ENCODE peak calls at places on chromosomes 11 and 22, in eight cellular contexts. O is fibroblast of villous mesenchyme, G is cardiac muscle cell, M is IMR-90, C is HL-60, Q is cardiac fibroblast, N is HFF-Myc, F is astrocyte of the spinal cord. E is an unnamed sample.

GRCh38 chr11:32796425-32796824 is 2.0 kb upstream of the CCDC73 start:
- DNase-seq in O (no peak), N (no peak), G (no peak), F (no peak), M (no peak), Q (no peak), C (no peak), E (no peak)

GRCh38 chr11:12893787-12894672 is 115.1 kb upstream of the RASSF10 start:
- DNase-seq in C (no peak), M (peak), F (peak), N (peak), G (peak), O (peak), Q (peak), E (no peak)

GRCh38 chr11:12496181-12497025 is 119.0 kb downstream of the PARVA start:
- DNase-seq in G (no peak), C (no peak), O (no peak), M (peak), N (no peak), F (no peak), Q (no peak), E (no peak)

GRCh38 chr11:11842426-11843008 is 745 bp downstream of the USP47 start:
- DNase-seq in O (peak), F (peak), Q (peak), N (peak), M (peak), G (peak), C (peak), E (peak)

GRCh38 chr22:44393066-44393465 is 80.3 kb upstream of the SHISAL1 start:
- DNase-seq in F (no peak), Q (no peak), G (no peak), O (no peak), N (no peak), M (no peak), C (no peak), E (no peak)

GRCh38 chr22:48627203-48627602 is 1200.5 kb downstream of the BRD1 start:
- DNase-seq in Q (no peak), N (no peak), C (no peak), M (no peak), G (no peak), F (no peak), O (no peak), E (no peak)

GRCh38 chr11:122721964-122722266 is 66.4 kb downstream of the UBASH3B start:
- DNase-seq in F (peak), Q (peak), O (peak), M (peak), G (no peak), C (no peak), N (peak), E (peak)

GRCh38 chr22:44220727-44221680 is 40.3 kb downstream of the PARVG start:
- DNase-seq in O (no peak), F (no peak), G (no peak), Q (no peak), N (no peak), C (no peak), M (no peak), E (no peak)

GRCh38 chr11:118434553-118435232 is 1.6 kb upstream of the KMT2A start:
- DNase-seq in F (peak), C (no peak), G (peak), N (no peak), O (peak), Q (peak), M (peak), E (no peak)
- H3K4me3 ChIP-seq in F (peak), C (peak), G (peak), N (peak), O (peak), Q (peak), M (peak), E (peak)

DNA sequence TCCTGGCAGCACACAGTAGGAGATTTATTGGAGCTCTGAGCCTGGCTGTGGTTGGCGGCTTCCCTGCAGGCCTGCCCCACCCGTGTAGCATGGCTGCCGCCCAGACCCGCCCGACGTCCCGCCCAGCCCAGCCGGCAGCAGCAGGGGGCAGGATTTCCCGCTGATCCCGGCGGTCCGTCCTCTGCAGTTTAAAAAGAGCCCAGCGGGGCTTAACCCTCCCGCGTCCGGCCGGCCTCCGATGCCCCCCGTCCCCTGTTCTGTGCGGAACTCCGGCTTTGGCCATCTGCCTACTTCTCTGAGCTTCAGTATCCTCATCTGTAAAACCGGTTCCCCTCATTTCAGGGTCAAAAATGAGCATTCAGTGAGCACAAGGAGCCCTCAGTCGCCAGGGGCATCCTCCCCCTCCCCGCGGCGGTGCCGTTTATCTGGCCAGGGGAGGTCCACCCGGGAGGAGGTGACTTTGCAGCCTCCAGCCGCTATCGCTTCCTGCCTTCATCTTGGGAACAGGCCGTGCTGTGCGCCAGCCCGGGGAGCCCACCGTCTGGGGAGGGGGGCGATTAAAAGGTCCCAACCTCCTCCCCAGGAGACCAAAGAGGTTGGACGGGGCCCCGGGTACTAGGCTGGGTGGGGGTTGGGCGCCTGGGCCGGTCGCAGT is at the start of gene GAS2L1:
- DNase-seq in O (peak), C (no peak), Q (peak), M (peak), F (peak), G (peak), N (peak), E (no peak)
- TF ChIP-seq CTCF in O (peak), C (no peak), Q (peak), M (peak), F (peak), G (peak), N (peak), E (peak)

GRCh38 chr22:50184541-50185383 is 951 bp upstream of the TRABD start:
- DNase-seq in C (no peak), O (no peak), Q (no peak), M (no peak), F (no peak), G (no peak), N (no peak), E (no peak)

GRCh38 chr22:50182176-50183081 is 3.3 kb upstream of the TRABD start:
- DNase-seq in O (no peak), Q (no peak), G (no peak), N (no peak), F (no peak), C (no peak), M (no peak), E (no peak)

GRCh38 chr22:50184004-50184461 is 1.7 kb upstream of the TRABD start:
- DNase-seq in O (peak), N (no peak), Q (peak), C (no peak), G (peak), M (peak), F (peak), E (no peak)

GRCh38 chr22:50185384-50186087 is at the start of gene TRABD:
- DNase-seq in Q (peak), F (peak), M (peak), N (peak), C (peak), O (peak), G (peak), E (no peak)

DNA sequence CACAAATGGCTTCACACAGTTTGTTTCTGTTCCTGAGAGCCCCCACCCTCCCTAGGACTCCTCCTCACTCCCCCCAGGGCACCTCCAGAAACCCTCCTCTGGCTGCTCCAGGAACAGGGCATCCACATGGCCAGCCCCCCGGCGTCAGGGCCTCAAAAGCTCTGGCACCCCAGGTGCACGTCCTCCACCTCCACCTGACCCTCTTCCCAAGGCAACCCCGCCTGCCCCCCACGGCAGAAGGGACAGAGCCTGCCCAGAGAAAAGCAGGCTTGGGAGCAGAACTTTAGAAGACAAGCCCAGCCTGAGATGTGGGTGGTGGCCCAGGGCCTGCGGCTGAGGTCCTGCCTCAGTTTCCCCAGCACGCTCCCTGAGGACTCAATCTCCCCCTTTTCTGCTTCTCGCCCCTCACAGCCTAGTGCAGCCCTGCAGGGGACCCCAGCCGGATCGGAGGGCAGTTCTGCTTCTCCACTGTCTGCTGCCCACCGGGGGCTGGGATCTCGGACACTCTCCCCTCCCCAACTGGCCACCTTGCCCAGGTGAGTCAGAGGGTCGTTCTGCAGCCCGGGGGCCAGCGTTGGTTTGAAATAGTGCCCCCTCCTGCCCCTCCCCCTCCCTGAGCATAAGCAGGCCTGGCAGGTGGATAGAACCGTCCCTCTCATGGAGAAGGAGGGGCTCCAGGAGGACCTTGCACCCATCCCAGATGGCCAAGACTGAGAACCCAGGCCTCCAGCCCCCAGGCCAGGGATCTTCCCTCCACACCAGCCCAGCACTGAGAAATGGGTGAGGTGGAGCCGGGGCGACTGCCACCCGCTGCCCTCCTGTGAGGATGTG is 2.4 kb upstream of the TRABD start:
- DNase-seq in G (no peak), C (no peak), O (no peak), Q (no peak), N (no peak), M (no peak), F (no peak), E (no peak)
- H3K4me3 ChIP-seq in G (no peak), C (no peak), O (no peak), Q (no peak), N (no peak), M (no peak), F (no peak), E (no peak)

DNA sequence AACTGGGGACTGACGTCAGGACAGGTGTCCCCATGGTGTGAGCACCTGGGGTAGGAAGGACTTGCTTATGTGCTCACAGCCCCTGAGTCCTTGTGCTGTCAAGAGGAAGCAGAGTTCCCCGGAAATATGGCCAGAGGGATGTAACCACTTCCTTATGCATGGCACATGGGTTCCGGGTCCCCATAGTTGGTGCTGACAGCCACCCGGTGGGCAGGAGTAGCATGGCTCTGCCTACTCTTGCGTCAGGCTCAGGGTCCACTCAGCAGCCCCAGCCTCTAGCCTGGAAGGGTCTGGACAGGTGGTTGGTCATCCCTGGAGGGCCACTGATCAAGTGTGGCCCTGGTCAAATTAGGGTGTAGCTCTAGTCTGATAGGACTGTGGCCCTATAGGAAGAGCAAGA is 42.8 kb upstream of the CCND1 start:
- DNase-seq in F (no peak), C (peak), O (no peak), Q (peak), G (no peak), N (no peak), M (no peak), E (no peak)
- TF ChIP-seq CTCF in F (peak), C (no peak), O (peak), Q (no peak), G (peak), N (peak), M (no peak), E (peak)

GRCh38 chr11:60914620-60915249 is 777 bp downstream of the TMEM109 start:
- DNase-seq in Q (peak), F (peak), G (peak), M (peak), C (no peak), N (no peak), O (peak), E (no peak)

GRCh38 chr11:60917267-60917666 is 3.3 kb downstream of the TMEM109 start:
- DNase-seq in Q (no peak), M (no peak), C (no peak), F (no peak), N (no peak), O (no peak), G (no peak), E (no peak)

GRCh38 chr11:60916669-60917206 is 2.8 kb downstream of the TMEM109 start:
- DNase-seq in F (no peak), M (no peak), G (no peak), N (no peak), C (no peak), Q (no peak), O (no peak), E (no peak)

GRCh38 chr11:60913793-60914619 is at the start of gene TMEM109:
- DNase-seq in M (peak), C (peak), Q (peak), F (peak), N (peak), G (peak), O (peak), E (peak)

DNA sequence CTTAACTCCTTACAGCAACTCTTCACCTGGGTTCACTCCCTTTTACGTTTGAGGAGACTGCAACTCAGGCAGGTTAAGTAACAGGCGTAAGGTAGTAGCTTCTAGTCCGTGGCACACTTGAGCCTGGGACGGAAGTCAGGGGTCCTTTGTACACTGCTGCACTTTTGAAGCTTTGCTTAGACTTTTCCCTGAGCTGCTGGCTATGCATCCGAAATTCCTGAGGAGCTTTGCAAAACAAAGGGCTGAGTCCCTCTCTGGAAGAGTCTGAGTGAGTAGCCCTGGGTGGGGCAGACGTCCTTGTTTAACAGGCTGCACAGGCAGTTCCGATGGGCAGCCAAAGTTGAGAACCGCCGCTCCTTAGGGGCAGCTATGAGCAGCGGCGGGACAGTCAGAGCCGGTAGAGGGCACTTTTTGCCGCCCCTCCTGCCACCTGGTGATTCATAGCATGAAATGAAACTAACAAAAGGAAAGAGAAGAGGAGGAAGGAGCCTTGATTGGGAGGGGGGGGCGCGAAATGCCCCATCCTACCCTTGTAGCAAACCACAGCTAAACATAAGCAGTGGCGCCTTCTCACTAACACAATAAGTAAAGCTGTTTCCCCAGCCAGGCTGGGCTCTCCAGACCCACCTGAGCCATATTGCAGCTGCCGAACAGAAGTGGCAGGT is 1.4 kb downstream of the TMEM109 start:
- DNase-seq in M (peak), G (peak), O (peak), C (no peak), N (no peak), Q (peak), F (peak), E (no peak)
- H3K4me3 ChIP-seq in M (peak), G (peak), O (peak), C (peak), N (peak), Q (peak), F (peak), E (peak)

GRCh38 chr11:102254047-102254446 is 63.2 kb upstream of the BIRC3 start:
- DNase-seq in M (no peak), G (no peak), N (no peak), F (no peak), C (no peak), Q (no peak), O (no peak), E (no peak)
- TF ChIP-seq CTCF in M (peak), G (peak), N (peak), F (no peak), C (no peak), Q (peak), O (peak), E (no peak)

DNA sequence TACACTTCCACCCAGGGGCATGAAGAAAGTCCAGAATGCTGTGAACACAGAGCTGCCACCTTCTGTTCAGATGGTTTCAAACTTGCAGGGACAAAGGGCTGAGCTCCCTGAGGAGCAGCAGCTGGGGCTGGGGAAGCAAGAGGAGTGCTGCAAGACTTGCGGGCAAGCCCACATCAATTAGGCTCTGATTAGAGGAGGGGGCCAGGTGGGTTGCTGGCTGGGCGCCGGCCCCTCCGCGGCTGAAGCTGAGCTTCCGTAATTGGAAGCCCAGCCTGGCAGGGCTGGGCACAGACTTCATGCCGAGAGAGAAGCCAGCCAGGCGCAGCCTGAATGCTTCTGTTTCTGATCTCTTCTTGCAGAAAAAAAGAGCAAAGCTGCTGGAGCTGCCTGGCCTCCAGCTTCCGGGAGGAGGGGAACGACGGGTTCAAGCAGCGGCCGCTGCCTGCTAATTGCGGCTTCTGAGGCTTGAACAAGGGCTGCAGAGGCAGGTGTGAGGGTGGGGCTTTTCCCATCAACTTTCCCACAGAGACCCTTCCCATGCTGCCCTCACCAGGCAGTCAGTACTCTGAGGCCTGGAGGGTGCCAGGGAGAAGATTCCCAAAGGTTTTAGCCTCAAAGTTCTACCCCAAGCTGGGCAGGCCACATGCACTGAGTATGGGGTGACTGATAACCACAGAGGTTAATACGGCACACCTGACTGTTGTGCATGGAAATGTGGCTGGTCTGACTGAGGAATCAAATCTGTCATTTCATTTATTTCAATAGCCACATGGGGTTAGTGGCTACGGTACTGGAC is 91.1 kb upstream of the LMO1 start:
- DNase-seq in O (no peak), N (no peak), C (no peak), F (no peak), M (no peak), G (peak), Q (no peak), E (no peak)
- H3K4me3 ChIP-seq in O (no peak), N (no peak), C (no peak), F (no peak), M (no peak), G (no peak), Q (no peak), E (no peak)

DNA sequence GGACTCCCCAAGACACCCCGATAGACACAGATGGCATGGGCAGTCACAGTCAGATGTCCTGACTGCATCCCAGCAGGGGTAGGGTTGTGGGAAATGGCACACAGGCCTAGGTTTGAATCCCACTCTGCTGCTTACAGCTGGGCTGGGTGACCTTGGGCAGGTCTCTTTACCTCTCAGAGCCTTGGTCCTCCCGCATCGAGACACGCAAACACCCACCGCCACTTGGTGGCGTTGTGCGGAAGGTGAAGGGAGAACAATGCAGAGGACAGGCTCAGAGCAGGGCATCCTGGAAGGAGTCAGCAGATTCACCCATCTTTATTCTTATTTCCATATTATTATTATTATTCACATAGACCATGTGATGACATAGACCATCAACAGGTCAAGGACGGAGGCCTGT is 140.5 kb downstream of the MIAT start:
- DNase-seq in N (no peak), G (no peak), F (no peak), C (no peak), O (no peak), M (no peak), Q (no peak), E (no peak)
- TF ChIP-seq CTCF in N (no peak), G (no peak), F (no peak), C (no peak), O (peak), M (no peak), Q (no peak), E (no peak)

GRCh38 chr11:67695606-67696005 is 21.2 kb upstream of the ALDH3B2 start:
- DNase-seq in M (no peak), F (no peak), C (no peak), O (no peak), G (no peak), Q (no peak), N (no peak), E (no peak)
- H3K4me3 ChIP-seq in M (no peak), F (no peak), C (no peak), O (no peak), G (no peak), Q (no peak), N (no peak), E (no peak)